ENCODE peak calls at places on chromosomes 2 and 18, in four cellular contexts. Z is A549, Y is BE2C, E is HTR-8/SVneo. N is an unnamed sample.

GRCh38 chr2:3147641-3148530 is 229.7 kb downstream of the EIPR1 start:
- DNase-seq in Y (no peak), Z (no peak), E (no peak), N (no peak)

GRCh38 chr2:157788201-157788600 is 87.9 kb downstream of the ACVR1 start:
- DNase-seq in E (no peak), Y (no peak), Z (no peak), N (no peak)

GRCh38 chr2:168499500-168499899 is 43.4 kb downstream of the CERS6 start:
- DNase-seq in Z (no peak), E (no peak), Y (no peak), N (no peak)

GRCh38 chr18:3159830-3160229 is 59.9 kb downstream of the MYOM1 start:
- DNase-seq in E (no peak), Y (no peak), Z (no peak), N (no peak)

GRCh38 chr2:86238354-86238753 is 39.1 kb downstream of the MRPL35 start:
- DNase-seq in E (no peak), Y (no peak), Z (no peak), N (no peak)

GRCh38 chr18:36314098-36314497 is 16.6 kb downstream of the FHOD3 start:
- DNase-seq in E (no peak), Z (no peak), Y (no peak), N (no peak)

GRCh38 chr18:22542400-22542835 is 124.7 kb upstream of the CTAGE1 start:
- DNase-seq in E (no peak), Y (no peak), Z (no peak), N (no peak)

GRCh38 chr2:181937473-181937872 is 45.9 kb downstream of the ITPRID2 start:
- DNase-seq in E (no peak), Y (no peak), Z (no peak), N (no peak)

GRCh38 chr2:212863185-212863588 is 288.2 kb downstream of the IKZF2 start:
- DNase-seq in Z (peak), E (no peak), Y (peak), N (peak)

GRCh38 chr2:47811668-47812067 is 28.7 kb downstream of the MSH6 start:
- DNase-seq in E (no peak), Z (no peak), Y (no peak), N (no peak)

GRCh38 chr2:105610444-105611327 is 134.0 kb upstream of the NCK2 start:
- DNase-seq in E (no peak), Z (no peak), Y (no peak), N (no peak)

GRCh38 chr18:71431171-71431570 is 1113.0 kb downstream of the CBLN2 start:
- DNase-seq in E (no peak), Y (no peak), Z (no peak), N (no peak)

GRCh38 chr2:232731470-232731869 is 34.3 kb downstream of the GIGYF2 start:
- DNase-seq in Y (no peak), Z (no peak), E (no peak), N (no peak)

GRCh38 chr2:127829845-127830246 is 18.9 kb upstream of the WDR33 start:
- DNase-seq in Y (no peak), Z (no peak), E (no peak), N (no peak)

GRCh38 chr18:70280007-70280925 is 8.6 kb upstream of the SOCS6 start:
- DNase-seq in Z (peak), E (no peak), Y (no peak), N (no peak)

GRCh38 chr2:20771296-20771695 is 51.6 kb downstream of the LDAH start:
- DNase-seq in Y (no peak), Z (no peak), E (no peak), N (no peak)

GRCh38 chr2:69829243-69830044 is at the start of gene GMCL1:
- DNase-seq in Y (peak), E (peak), Z (peak), N (peak)

GRCh38 chr2:25347205-25347815 is 5.6 kb upstream of the DNMT3A start:
- DNase-seq in Z (no peak), E (peak), Y (no peak), N (no peak)

N was measured in HuH-7.